ENCODE peak calls at places on chromosomes 3 and 15, in seven cellular contexts. J is GM23248, S is neural progenitor cell, B is mammary epithelial cell, C is fibroblast of lung, K is H1, T is GM23338. R is an unnamed sample.

GRCh38 chr3:66497288-66497972 is 3.4 kb downstream of the LRIG1 start:
- DNase-seq in B (no peak), S (no peak), J (no peak), C (no peak), T (no peak), K (no peak), R (no peak)

GRCh38 chr3:165994293-165994692 is 157.1 kb upstream of the BCHE start:
- DNase-seq in T (no peak), S (no peak), K (no peak), J (no peak), B (no peak), C (no peak), R (no peak)

GRCh38 chr3:50274371-50275104 is 4.3 kb upstream of the LSMEM2 start:
- DNase-seq in B (peak; percentile 56), S (peak; percentile 86), C (peak; percentile 47), J (peak; percentile 71), K (no peak), T (peak; percentile 96), R (no peak)

GRCh38 chr3:197711973-197712707 is 24.6 kb downstream of the RUBCN start:
- DNase-seq in S (peak; percentile 32), J (peak; percentile 99), B (peak; percentile 98), K (peak; percentile 36), C (peak; percentile 97), T (peak; percentile 79), R (peak; percentile 96)

GRCh38 chr3:153160451-153161137 is 1.4 kb upstream of the RAP2B start:
- DNase-seq in J (peak; percentile 96), T (peak; percentile 87), S (peak; percentile 92), C (peak; percentile 92), K (peak; percentile 50), B (peak; percentile 100), R (peak; percentile 90)

GRCh38 chr3:141096164-141096563 is 45.0 kb downstream of the SPSB4 start:
- DNase-seq in J (no peak), S (no peak), T (no peak), B (no peak), K (no peak), C (no peak), R (no peak)

GRCh38 chr15:69731581-69731980 is 279.0 kb downstream of the RPLP1 start:
- DNase-seq in T (no peak), C (no peak), K (no peak), J (no peak), S (no peak), B (no peak), R (no peak)

GRCh38 chr3:34207826-34208225 is 409.4 kb downstream of the PDCD6IP start:
- DNase-seq in C (peak; percentile 56), B (no peak), J (no peak), K (no peak), T (no peak), S (no peak), R (peak; percentile 44)

GRCh38 chr3:52200981-52201679 is 3.2 kb downstream of the ALAS1 start:
- DNase-seq in C (no peak), K (no peak), T (no peak), S (no peak), B (no peak), J (peak; percentile 33), R (no peak)

GRCh38 chr15:84883916-84884781 is at the start of gene SLC28A1:
- DNase-seq in C (no peak), K (no peak), S (no peak), T (no peak), B (no peak), J (no peak), R (no peak)

DNA sequence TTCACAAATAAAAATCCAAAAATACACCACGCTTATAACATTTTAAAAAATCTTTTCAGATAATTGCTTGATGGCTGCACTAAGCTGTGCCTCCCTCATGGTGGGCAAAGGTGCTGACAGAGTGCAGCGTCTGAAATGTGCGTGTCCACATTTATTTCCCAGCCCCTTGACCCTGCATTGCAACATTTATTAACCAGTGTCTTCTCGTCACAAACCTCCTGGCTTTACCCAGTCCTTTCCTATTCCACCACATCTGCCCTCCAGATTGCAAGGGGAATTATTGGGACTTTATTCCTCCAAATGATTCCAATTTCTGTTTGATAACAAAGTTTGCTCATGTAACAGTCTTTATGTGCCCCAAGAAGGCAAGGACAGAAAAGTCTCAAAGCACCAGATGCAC is 5.5 kb downstream of the RASGRP1 start:
- DNase-seq in K (no peak), B (no peak), S (no peak), T (no peak), J (peak; percentile 14), C (no peak), R (no peak)
- H3K36me3 ChIP-seq in K (no peaks in the 10 kb centered on the region), B (no peaks in the 10 kb centered on the region), S (no peaks in the 10 kb centered on the region), T (no peaks in the 10 kb centered on the region), J (no peaks in the 10 kb centered on the region), C (no peaks in the 10 kb centered on the region), R (no peaks in the 10 kb centered on the region)

GRCh38 chr15:94359716-94360115 is 128.4 kb downstream of the MCTP2 start:
- DNase-seq in B (no peak), T (no peak), S (no peak), J (no peak), C (no peak), K (no peak), R (no peak)

GRCh38 chr15:94363382-94363781 is 132.0 kb downstream of the MCTP2 start:
- DNase-seq in B (no peak), T (no peak), C (no peak), K (no peak), S (no peak), J (no peak), R (no peak)

GRCh38 chr15:94360251-94360671 is 128.9 kb downstream of the MCTP2 start:
- DNase-seq in C (no peak), K (no peak), J (no peak), T (no peak), S (no peak), B (no peak), R (no peak)
- H4K20me1 ChIP-seq in C (no peaks in the 10 kb centered on the region), K (no peaks in the 10 kb centered on the region), J (no peaks in the 10 kb centered on the region), T (no peaks in the 10 kb centered on the region), S (no peaks in the 10 kb centered on the region), B (no peaks in the 10 kb centered on the region), R (no peaks in the 10 kb centered on the region)

GRCh38 chr15:89406756-89407650 is 72.4 kb upstream of the POLG start:
- DNase-seq in C (no peak), K (no peak), B (no peak), S (peak; percentile 72), T (peak; percentile 85), J (peak; percentile 21), R (no peak)
- TF ChIP-seq EZH2 in C (no peak), K (peak; percentile 86), B (peak; percentile 85), S (peak; percentile 98), T (peak; percentile 95), J (peak; percentile 73), R (peak; percentile 67)

GRCh38 chr3:45960289-45960688 is 17.0 kb downstream of the CXCR6 start:
- DNase-seq in B (no peak), K (no peak), C (peak; percentile 37), J (no peak), T (no peak), S (no peak), R (peak; percentile 10)

GRCh38 chr3:45959201-45959600 is 15.9 kb downstream of the CXCR6 start:
- DNase-seq in C (no peak), K (no peak), J (no peak), S (no peak), B (no peak), T (no peak), R (no peak)

GRCh38 chr3:45957606-45958005 is 14.3 kb downstream of the CXCR6 start:
- DNase-seq in C (no peak), K (no peak), B (no peak), T (no peak), S (peak; percentile 10), J (no peak), R (no peak)

GRCh38 chr3:45955706-45956105 is 12.4 kb downstream of the CXCR6 start:
- DNase-seq in C (no peak), S (no peak), K (no peak), J (no peak), B (no peak), T (no peak), R (no peak)

DNA sequence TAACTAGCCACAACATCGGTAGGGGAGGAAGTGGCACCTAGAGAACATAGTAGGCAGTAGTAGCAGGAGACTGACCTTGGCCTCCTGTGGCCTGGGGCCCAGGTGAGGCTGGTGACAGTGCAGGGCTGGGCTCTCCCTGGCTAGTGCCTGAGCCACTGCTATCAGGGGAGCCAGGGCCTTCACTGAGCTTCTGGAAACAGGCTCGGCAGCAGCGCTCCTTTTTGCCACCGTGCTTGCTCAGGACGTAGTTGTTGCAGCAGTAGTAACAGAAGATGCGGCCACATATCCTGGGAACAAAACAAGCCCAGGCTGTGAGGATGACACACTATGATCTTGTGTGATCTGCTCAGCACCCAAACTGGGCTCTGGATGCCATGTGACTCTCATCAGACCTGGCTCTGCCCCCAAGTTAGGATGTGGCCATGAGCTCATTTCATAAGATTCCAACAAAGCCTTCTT is 15.1 kb downstream of the CXCR6 start:
- DNase-seq in B (peak; percentile 46), C (peak; percentile 59), K (no peak), T (no peak), J (peak; percentile 95), S (no peak), R (peak; percentile 33)
- H3K36me3 ChIP-seq in B (peaks cover 14% of the 10 kb centered on the region), C (peaks cover 26% of the 10 kb centered on the region), K (peaks cover 75% of the 10 kb centered on the region), T (peaks cover 65% of the 10 kb centered on the region), J (peaks cover 8% of the 10 kb centered on the region), S (peaks cover 11% of the 10 kb centered on the region), R (peaks cover 26% of the 10 kb centered on the region)

DNA sequence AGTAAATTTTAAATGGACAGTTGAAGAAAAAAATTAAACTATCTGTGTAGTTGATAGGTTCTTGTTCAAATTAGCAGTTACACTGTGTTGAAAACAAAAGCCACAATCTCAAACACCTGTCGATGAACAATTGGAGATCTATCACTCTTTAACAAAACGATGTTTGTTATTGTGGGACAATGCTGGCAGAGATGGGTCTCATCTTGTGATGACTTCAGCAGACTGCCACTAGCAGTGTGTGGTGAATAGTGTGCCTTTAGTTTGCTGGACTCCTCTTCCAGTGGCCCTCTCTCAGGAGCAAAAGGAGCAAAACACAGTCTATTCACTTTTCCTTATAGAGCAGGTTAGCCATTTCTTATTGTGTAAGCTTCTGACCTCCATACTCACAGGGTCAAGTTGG is 14.7 kb upstream of the TRIM59 start:
- DNase-seq in T (no peak), C (no peak), B (no peak), J (no peak), K (no peak), S (no peak), R (no peak)
- H4K20me1 ChIP-seq in T (no peaks in the 10 kb centered on the region), C (no peaks in the 10 kb centered on the region), B (no peaks in the 10 kb centered on the region), J (no peaks in the 10 kb centered on the region), K (no peaks in the 10 kb centered on the region), S (no peaks in the 10 kb centered on the region), R (no peaks in the 10 kb centered on the region)

GRCh38 chr3:10505050-10505790 is at the start of gene ATP2B2:
- DNase-seq in K (no peak), S (peak; percentile 68), T (peak; percentile 77), C (peak; percentile 9), B (no peak), J (peak; percentile 13), R (no peak)
- TF ChIP-seq EZH2 in K (no peak), S (peak; percentile 30), T (no peak), C (no peak), B (peak; percentile 43), J (peak; percentile 72), R (peak; percentile 41)

DNA sequence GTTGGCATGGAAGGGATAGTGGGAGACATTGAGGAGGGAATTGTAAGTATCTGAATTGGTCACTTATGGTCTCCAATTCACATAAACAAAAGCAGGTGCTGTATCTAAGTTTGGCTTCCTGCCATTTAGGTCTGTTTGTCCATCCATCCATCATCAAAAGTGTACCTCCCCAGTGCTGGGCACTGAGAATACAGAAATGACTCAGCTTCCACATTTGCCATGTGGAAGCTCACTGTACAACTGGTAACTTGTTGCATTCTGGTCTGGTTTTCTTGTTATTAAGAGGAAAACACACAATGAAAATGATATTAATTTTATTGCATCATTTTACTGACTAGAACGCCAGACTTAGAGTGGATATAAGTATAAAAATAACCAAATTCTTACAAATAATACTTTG is 30.9 kb upstream of the MUC13 start:
- DNase-seq in T (no peak), J (no peak), C (no peak), B (no peak), S (no peak), K (no peak), R (no peak)
- H3K36me3 ChIP-seq in T (no peaks in the 10 kb centered on the region), J (peaks cover 49% of the 10 kb centered on the region), C (peaks cover 24% of the 10 kb centered on the region), B (no peaks in the 10 kb centered on the region), S (no peaks in the 10 kb centered on the region), K (no peaks in the 10 kb centered on the region), R (peaks cover 15% of the 10 kb centered on the region)